ENCODE peak calls at places on chromosomes 7 and 10, in four cellular contexts. U, W, O and X are unnamed samples.

GRCh38 chr10:126945351-126946035 is 40.3 kb downstream of the DOCK1 start:
- DNase-seq in U (no peak), W (no peak), O (no peak), X (no peak)

GRCh38 chr10:58920655-58921003 is 255.8 kb upstream of the PHYHIPL start:
- DNase-seq in U (no peak), W (no peak), O (no peak), X (no peak)

GRCh38 chr10:110649652-110650264 is 5.6 kb downstream of the RBM20 start:
- DNase-seq in U (no peak), W (no peak), O (no peak), X (no peak)

GRCh38 chr10:118798186-118798811 is 43.5 kb upstream of the CACUL1 start:
- DNase-seq in U (peak; percentile 77), W (no peak), O (no peak), X (no peak)

GRCh38 chr7:142790565-142790964 is 19.8 kb downstream of the PRSS2 start:
- DNase-seq in U (no peak), W (no peak), O (no peak), X (no peak)

GRCh38 chr7:149715476-149715875 is 57.9 kb downstream of the ZNF467 start:
- DNase-seq in U (no peak), W (no peak), O (no peak), X (no peak)

GRCh38 chr10:115696747-115697146 is 576.3 kb downstream of the GFRA1 start:
- DNase-seq in U (no peak), W (no peak), O (no peak), X (no peak)

GRCh38 chr10:27611861-27612450 is 107.9 kb downstream of the RAB18 start:
- DNase-seq in U (no peak), W (no peak), O (no peak), X (no peak)

GRCh38 chr10:61456095-61456789 is 3.1 kb upstream of the TMEM26 start:
- DNase-seq in U (no peak), W (no peak), O (no peak), X (no peak)

GRCh38 chr10:70903262-70903921 is 15.0 kb upstream of the PCBD1 start:
- DNase-seq in U (peak; percentile 61), W (peak; percentile 83), O (peak; percentile 70), X (peak; percentile 78)

GRCh38 chr7:150877545-150877944 is 25.2 kb downstream of the AOC1 start:
- DNase-seq in U (no peak), W (no peak), O (no peak), X (peak; percentile 4)